ENCODE peak calls at places on chromosomes 16 and 17, in eight cellular contexts. W is IMR-90; B is pancreas; P is heart left ventricle; S is CD8-positive, alpha-beta T cell; E is tibial nerve; T is spleen; M is neural progenitor cell. Q is an unnamed sample.
A peak's percentile ranks its signal among the peaks of the same experiment; 100 is the strongest.

GRCh38 chr17:37024181-37024637 is 75.5 kb downstream of the AATF start:
- DNase-seq in W (no peak), B (no peak), E (no peak), P (no peak), T (no peak), M (peak; percentile 52), S (no peak), Q (no peak)

GRCh38 chr17:16932156-16932555 is 39.8 kb downstream of the TNFRSF13B start:
- DNase-seq in P (no peak), E (no peak), T (peak; percentile 62), S (no peak), B (no peak), W (no peak), M (no peak), Q (no peak)

GRCh38 chr16:9395958-9396359 is 304.5 kb downstream of the HAPSTR1 start:
- DNase-seq in E (no peak), M (no peak), S (no peak), B (peak; percentile 55), T (no peak), P (no peak), W (no peak), Q (no peak)

GRCh38 chr17:17227608-17228520 is 9.1 kb downstream of the FLCN start:
- DNase-seq in E (no peak), S (no peak), W (no peak), B (peak; percentile 52), M (no peak), T (peak; percentile 58), P (peak; percentile 85), Q (no peak)

GRCh38 chr16:30753596-30753995 is 5.4 kb downstream of the PHKG2 start:
- DNase-seq in W (no peak), S (no peak), P (no peak), B (peak; percentile 39), E (no peak), T (no peak), M (no peak), Q (no peak)

GRCh38 chr17:61139219-61139618 is 260.4 kb upstream of the TBX2 start:
- DNase-seq in P (no peak), B (no peak), T (peak; percentile 86), E (no peak), M (no peak), S (peak; percentile 39), W (peak; percentile 88), Q (no peak)

GRCh38 chr16:81928975-81929374 is 82.3 kb downstream of the SDR42E1 start:
- DNase-seq in S (no peak), E (no peak), M (no peak), W (no peak), P (no peak), T (no peak), B (no peak), Q (peak; percentile 35)

GRCh38 chr16:27779719-27780161 is 229.8 kb downstream of the KATNIP start:
- DNase-seq in S (no peak), M (peak; percentile 84), T (peak; percentile 58), W (peak; percentile 46), E (peak; percentile 26), P (no peak), B (no peak), Q (peak; percentile 57)

GRCh38 chr17:66373944-66374817 is 71.8 kb downstream of the PRKCA start:
- DNase-seq in P (peak; percentile 52), T (no peak), M (peak; percentile 56), W (no peak), E (no peak), B (no peak), S (peak; percentile 66), Q (peak; percentile 36)

GRCh38 chr17:64418506-64419339 is 28.1 kb upstream of the PECAM1 start:
- DNase-seq in P (no peak), T (no peak), B (no peak), E (no peak), S (no peak), W (peak; percentile 74), M (peak; percentile 69), Q (no peak)

GRCh38 chr16:62225675-62226074 is 189.4 kb upstream of the CDH8 start:
- DNase-seq in B (peak; percentile 86), W (no peak), S (no peak), T (no peak), M (peak; percentile 78), E (peak; percentile 15), P (peak; percentile 68), Q (peak; percentile 61)

GRCh38 chr17:20173091-20173490 is 163.9 kb downstream of the SPECC1 start:
- DNase-seq in S (no peak), W (no peak), M (no peak), B (no peak), E (no peak), T (no peak), P (no peak), Q (no peak)

GRCh38 chr17:38748329-38749221 is at the start of gene PCGF2:
- DNase-seq in W (peak; percentile 89), P (peak; percentile 96), E (peak; percentile 94), T (peak; percentile 87), M (peak; percentile 97), S (no peak), B (peak; percentile 88), Q (peak; percentile 91)

GRCh38 chr17:18319604-18320256 is 4.6 kb downstream of the SMCR8 start:
- DNase-seq in W (peak; percentile 68), B (no peak), S (no peak), E (no peak), T (peak; percentile 73), M (peak; percentile 80), P (peak; percentile 51), Q (no peak)

GRCh38 chr17:83109386-83109785 is 30.0 kb downstream of the METRNL start:
- DNase-seq in S (no peak), M (no peak), W (no peak), P (no peak), T (no peak), E (no peak), B (no peak), Q (no peak)

GRCh38 chr17:81656835-81657234 is 493 bp upstream of the PDE6G start:
- DNase-seq in P (no peak), S (no peak), T (no peak), M (no peak), W (no peak), E (no peak), B (no peak), Q (no peak)

GRCh38 chr16:70433456-70434103 is 5.3 kb downstream of the ST3GAL2 start:
- DNase-seq in E (no peak), B (no peak), P (peak; percentile 81), S (no peak), M (no peak), W (peak; percentile 87), T (no peak), Q (peak; percentile 57)

DNA sequence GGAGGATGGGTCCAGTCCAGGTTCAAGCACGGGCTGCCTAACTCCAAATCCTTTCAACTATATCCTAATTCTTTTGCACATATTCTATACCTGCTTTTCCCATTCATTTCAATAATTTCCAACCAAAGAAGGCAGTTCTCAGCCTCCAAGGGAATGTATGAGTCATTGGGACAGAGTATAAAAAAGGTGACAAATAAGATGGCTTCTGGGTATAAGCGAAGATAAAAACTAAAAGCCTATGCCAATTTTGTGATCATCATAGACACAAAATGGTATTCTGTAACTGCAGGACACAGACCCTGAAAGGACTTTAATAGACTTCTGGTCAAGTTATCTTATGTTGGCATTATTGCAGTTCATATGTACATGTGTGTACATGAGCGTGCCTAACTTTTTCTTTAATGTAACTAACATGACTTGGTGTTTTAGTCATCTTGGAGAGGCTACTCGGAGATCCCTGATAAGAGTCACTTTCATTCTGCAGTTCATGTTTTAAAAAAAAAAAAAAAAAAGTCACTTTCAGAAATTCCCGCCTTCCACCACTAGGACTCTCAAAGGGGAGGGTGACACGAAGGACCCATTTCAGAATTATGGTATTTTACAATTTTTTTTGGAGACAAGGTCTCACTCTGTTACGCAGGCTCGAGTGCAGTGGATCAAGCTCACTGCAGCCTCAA is 17.3 kb downstream of the COG1 start:
- DNase-seq in M (no peak), S (no peak), P (no peak), B (no peak), W (no peak), E (no peak), T (no peak), Q (no peak)
- TF ChIP-seq CTCF in M (peak; percentile 49), S (no peak), P (no peak), B (no peak), W (peak; percentile 32), E (no peak), T (no peak), Q (no peak)

GRCh38 chr16:17301184-17301583 is 169.6 kb downstream of the XYLT1 start:
- DNase-seq in B (no peak), T (no peak), E (no peak), M (no peak), W (no peak), S (no peak), P (no peak), Q (no peak)
- H3K4me1 ChIP-seq in B (peaks cover 62% of the 10 kb centered on the region), T (peaks cover 63% of the 10 kb centered on the region), E (no peaks in the 10 kb centered on the region), M (peaks cover 26% of the 10 kb centered on the region), W (no peaks in the 10 kb centered on the region), S (peaks cover 27% of the 10 kb centered on the region), P (no peaks in the 10 kb centered on the region), Q (peaks cover 3% of the 10 kb centered on the region)

DNA sequence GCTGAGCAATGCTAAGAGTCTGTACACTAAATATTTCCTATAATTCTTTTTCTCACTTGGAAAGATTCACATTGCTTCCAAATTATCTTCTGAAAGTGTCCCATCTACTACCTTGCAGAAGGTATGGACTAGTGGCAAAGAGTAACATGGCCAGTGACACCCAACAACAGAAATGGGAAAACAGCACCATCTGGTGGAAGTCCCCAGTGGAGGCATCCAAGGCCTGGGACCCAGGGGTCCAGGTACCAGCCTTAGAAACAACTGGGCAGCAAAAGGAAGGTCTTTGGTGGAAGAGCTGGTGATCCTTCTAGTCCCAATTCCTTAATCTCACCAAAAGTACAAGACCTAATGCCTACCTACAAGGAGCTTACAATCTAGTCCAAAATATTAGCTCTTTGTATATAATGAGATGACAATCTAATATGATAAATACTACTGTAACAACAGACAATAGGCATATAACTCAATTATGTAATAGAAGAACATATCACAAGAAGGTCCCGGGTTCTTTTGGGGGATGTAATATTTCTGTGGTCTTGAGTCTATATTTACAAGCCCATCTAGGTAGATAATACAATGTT is 55.3 kb downstream of the SKAP1 start:
- DNase-seq in S (peak; percentile 5), M (peak; percentile 74), T (no peak), P (no peak), E (no peak), B (no peak), W (no peak), Q (no peak)
- TF ChIP-seq CTCF in S (peak; percentile 47), M (peak; percentile 77), T (peak; percentile 12), P (peak; percentile 37), E (peak; percentile 24), B (peak; percentile 32), W (peak; percentile 12), Q (peak; percentile 26)

DNA sequence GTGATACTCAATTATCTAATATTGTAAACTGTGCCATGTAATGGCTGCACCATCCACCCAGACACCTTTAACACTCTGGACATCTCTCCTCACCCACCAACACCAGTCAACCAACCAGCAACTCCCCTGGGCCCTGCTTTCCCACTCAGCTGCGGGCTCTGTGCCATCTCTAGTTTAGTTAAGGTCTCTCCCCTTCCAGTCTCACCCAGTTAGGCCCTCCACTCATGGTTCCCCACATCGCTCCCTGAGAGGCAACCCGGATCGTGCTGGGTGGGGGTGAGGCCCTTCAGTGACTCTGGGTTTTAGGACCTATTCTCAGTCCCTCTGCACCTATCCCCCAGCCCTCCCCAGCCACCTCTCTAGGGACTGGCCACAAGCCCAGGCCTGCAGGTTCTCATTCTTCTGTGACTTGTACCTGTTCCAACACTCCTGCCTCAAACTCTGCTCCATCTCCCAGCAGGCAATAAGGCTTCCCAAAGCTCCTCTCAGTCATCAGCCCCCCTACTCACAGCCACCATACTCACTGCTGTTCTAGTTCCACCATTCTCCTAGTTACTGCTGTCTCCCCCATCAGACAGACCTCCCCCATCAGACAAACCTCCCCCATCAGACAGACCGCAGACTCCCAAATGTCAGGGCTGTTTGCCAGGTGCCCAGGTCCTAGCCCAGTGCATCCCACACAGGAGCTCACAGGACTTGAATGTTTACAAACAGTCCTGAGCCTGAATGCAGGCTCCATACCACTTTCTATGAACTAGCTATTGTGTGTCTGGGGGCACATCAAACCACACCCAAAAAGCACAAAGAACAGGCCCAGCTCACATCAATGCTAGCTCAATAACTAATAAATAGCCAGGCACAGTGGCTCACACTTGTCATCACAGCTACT is 2.6 kb downstream of the TK2 start:
- DNase-seq in W (no peak), P (no peak), M (no peak), E (no peak), T (no peak), B (no peak), S (no peak), Q (no peak)
- H3K4me1 ChIP-seq in W (peaks cover 5% of the 10 kb centered on the region), P (no peaks in the 10 kb centered on the region), M (peaks cover 17% of the 10 kb centered on the region), E (no peaks in the 10 kb centered on the region), T (peaks cover 74% of the 10 kb centered on the region), B (peaks cover 15% of the 10 kb centered on the region), S (peaks cover 37% of the 10 kb centered on the region), Q (peaks cover 5% of the 10 kb centered on the region)